ENCODE peak calls at places on chromosomes 16 and 17, in ten cellular contexts. One of them, this sample, is unnamed.
A peak's percentile ranks its signal among the peaks of the same experiment; 100 is the strongest.

GRCh38 chr17:37737081-37737480 is 7.8 kb downstream of the HNF1B start:
- DNase-seq in AG04450: no peak
- DNase-seq in NCI-H2029 treated with DMSO at 0.1 percent for 48 hours: no peak
- DNase-seq in activated naive CD4-positive, alpha-beta T cell: no peak
- DNase-seq in stimulated activated CD8-positive, alpha-beta memory T cell treated with anti-CD3 and anti-CD28 coated beads, Interleukin-2, amount 100 ng/mL, for 48 hours: no peak
- DNase-seq in CD8-positive, alpha-beta memory T cell: no peak
- DNase-seq in osteoblast: no peak
- DNase-seq in neural crest cell: no peak
- DNase-seq in 8988T: no peak
- DNase-seq in NCI-H82: peak; percentile 26
- DNase-seq in this sample: no peak

GRCh38 chr16:22417019-22417418 is 42.6 kb upstream of the CDR2 start:
- DNase-seq in neural crest cell: no peak
- DNase-seq in NCI-H2029 treated with DMSO at 0.1 percent for 48 hours: no peak
- DNase-seq in activated naive CD4-positive, alpha-beta T cell: no peak
- DNase-seq in CD8-positive, alpha-beta memory T cell: no peak
- DNase-seq in AG04450: no peak
- DNase-seq in stimulated activated CD8-positive, alpha-beta memory T cell treated with anti-CD3 and anti-CD28 coated beads, Interleukin-2, amount 100 ng/mL, for 48 hours: no peak
- DNase-seq in NCI-H82: peak; percentile 27
- DNase-seq in osteoblast: no peak
- DNase-seq in 8988T: no peak
- DNase-seq in this sample: no peak

GRCh38 chr16:23505942-23506605 is 4.2 kb downstream of the GGA2 start:
- DNase-seq in NCI-H2029 treated with DMSO at 0.1 percent for 48 hours: no peak
- DNase-seq in NCI-H82: no peak
- DNase-seq in osteoblast: no peak
- DNase-seq in neural crest cell: no peak
- DNase-seq in 8988T: no peak
- DNase-seq in activated naive CD4-positive, alpha-beta T cell: no peak
- DNase-seq in stimulated activated CD8-positive, alpha-beta memory T cell treated with anti-CD3 and anti-CD28 coated beads, Interleukin-2, amount 100 ng/mL, for 48 hours: no peak
- DNase-seq in CD8-positive, alpha-beta memory T cell: no peak
- DNase-seq in AG04450: no peak
- DNase-seq in this sample: no peak

GRCh38 chr17:78933025-78933958 is 8.1 kb upstream of the TIMP2 start:
- DNase-seq in neural crest cell: no peak
- DNase-seq in activated naive CD4-positive, alpha-beta T cell: no peak
- DNase-seq in NCI-H82: peak; percentile 40
- DNase-seq in stimulated activated CD8-positive, alpha-beta memory T cell treated with anti-CD3 and anti-CD28 coated beads, Interleukin-2, amount 100 ng/mL, for 48 hours: peak; percentile 20
- DNase-seq in osteoblast: peak; percentile 99
- DNase-seq in CD8-positive, alpha-beta memory T cell: no peak
- DNase-seq in 8988T: peak; percentile 83
- DNase-seq in NCI-H2029 treated with DMSO at 0.1 percent for 48 hours: no peak
- DNase-seq in AG04450: peak; percentile 94
- DNase-seq in this sample: peak; percentile 89

GRCh38 chr16:28981517-28981916 is 3.3 kb upstream of the LAT start:
- DNase-seq in NCI-H2029 treated with DMSO at 0.1 percent for 48 hours: no peak
- DNase-seq in osteoblast: peak; percentile 42
- DNase-seq in activated naive CD4-positive, alpha-beta T cell: no peak
- DNase-seq in AG04450: no peak
- DNase-seq in CD8-positive, alpha-beta memory T cell: no peak
- DNase-seq in 8988T: peak; percentile 58
- DNase-seq in NCI-H82: peak; percentile 73
- DNase-seq in neural crest cell: peak; percentile 37
- DNase-seq in stimulated activated CD8-positive, alpha-beta memory T cell treated with anti-CD3 and anti-CD28 coated beads, Interleukin-2, amount 100 ng/mL, for 48 hours: peak; percentile 62
- DNase-seq in this sample: no peak

GRCh38 chr17:44362964-44363612 is 565 bp downstream of the FAM171A2 start:
- DNase-seq in neural crest cell: no peak
- DNase-seq in NCI-H82: peak; percentile 65
- DNase-seq in osteoblast: peak; percentile 98
- DNase-seq in NCI-H2029 treated with DMSO at 0.1 percent for 48 hours: no peak
- DNase-seq in CD8-positive, alpha-beta memory T cell: no peak
- DNase-seq in AG04450: no peak
- DNase-seq in 8988T: no peak
- DNase-seq in activated naive CD4-positive, alpha-beta T cell: peak; percentile 12
- DNase-seq in stimulated activated CD8-positive, alpha-beta memory T cell treated with anti-CD3 and anti-CD28 coated beads, Interleukin-2, amount 100 ng/mL, for 48 hours: no peak
- DNase-seq in this sample: no peak

GRCh38 chr16:50546125-50546524 is 2.1 kb upstream of the NKD1 start:
- DNase-seq in AG04450: no peak
- DNase-seq in neural crest cell: no peak
- DNase-seq in 8988T: no peak
- DNase-seq in CD8-positive, alpha-beta memory T cell: no peak
- DNase-seq in activated naive CD4-positive, alpha-beta T cell: no peak
- DNase-seq in stimulated activated CD8-positive, alpha-beta memory T cell treated with anti-CD3 and anti-CD28 coated beads, Interleukin-2, amount 100 ng/mL, for 48 hours: no peak
- DNase-seq in osteoblast: no peak
- DNase-seq in NCI-H2029 treated with DMSO at 0.1 percent for 48 hours: no peak
- DNase-seq in NCI-H82: no peak
- DNase-seq in this sample: no peak

GRCh38 chr16:85231959-85232358 is 119.7 kb upstream of the CIBAR2 start:
- DNase-seq in CD8-positive, alpha-beta memory T cell: no peak
- DNase-seq in neural crest cell: no peak
- DNase-seq in osteoblast: peak; percentile 98
- DNase-seq in activated naive CD4-positive, alpha-beta T cell: no peak
- DNase-seq in NCI-H82: no peak
- DNase-seq in AG04450: no peak
- DNase-seq in 8988T: no peak
- DNase-seq in stimulated activated CD8-positive, alpha-beta memory T cell treated with anti-CD3 and anti-CD28 coated beads, Interleukin-2, amount 100 ng/mL, for 48 hours: no peak
- DNase-seq in NCI-H2029 treated with DMSO at 0.1 percent for 48 hours: no peak
- DNase-seq in this sample: no peak

GRCh38 chr16:70632273-70632672 is 14.1 kb upstream of the IL34 start:
- DNase-seq in activated naive CD4-positive, alpha-beta T cell: no peak
- DNase-seq in NCI-H2029 treated with DMSO at 0.1 percent for 48 hours: no peak
- DNase-seq in NCI-H82: no peak
- DNase-seq in stimulated activated CD8-positive, alpha-beta memory T cell treated with anti-CD3 and anti-CD28 coated beads, Interleukin-2, amount 100 ng/mL, for 48 hours: no peak
- DNase-seq in 8988T: no peak
- DNase-seq in AG04450: no peak
- DNase-seq in osteoblast: no peak
- DNase-seq in neural crest cell: no peak
- DNase-seq in CD8-positive, alpha-beta memory T cell: no peak
- DNase-seq in this sample: no peak

GRCh38 chr16:1533443-1533951 is at the start of gene TMEM204:
- DNase-seq in stimulated activated CD8-positive, alpha-beta memory T cell treated with anti-CD3 and anti-CD28 coated beads, Interleukin-2, amount 100 ng/mL, for 48 hours: no peak
- DNase-seq in NCI-H2029 treated with DMSO at 0.1 percent for 48 hours: no peak
- DNase-seq in AG04450: peak; percentile 32
- DNase-seq in activated naive CD4-positive, alpha-beta T cell: peak; percentile 51
- DNase-seq in NCI-H82: no peak
- DNase-seq in 8988T: no peak
- DNase-seq in neural crest cell: no peak
- DNase-seq in osteoblast: peak; percentile 97
- DNase-seq in CD8-positive, alpha-beta memory T cell: peak; percentile 67
- DNase-seq in this sample: peak; percentile 22

GRCh38 chr17:3475812-3476686 is at the start of gene ASPA:
- DNase-seq in NCI-H82: no peak
- DNase-seq in osteoblast: no peak
- DNase-seq in 8988T: no peak
- DNase-seq in NCI-H2029 treated with DMSO at 0.1 percent for 48 hours: no peak
- DNase-seq in CD8-positive, alpha-beta memory T cell: no peak
- DNase-seq in activated naive CD4-positive, alpha-beta T cell: no peak
- DNase-seq in neural crest cell: no peak
- DNase-seq in stimulated activated CD8-positive, alpha-beta memory T cell treated with anti-CD3 and anti-CD28 coated beads, Interleukin-2, amount 100 ng/mL, for 48 hours: no peak
- DNase-seq in AG04450: no peak
- DNase-seq in this sample: no peak

GRCh38 chr16:67943619-67944503 is at the start of gene LCAT:
- DNase-seq in NCI-H2029 treated with DMSO at 0.1 percent for 48 hours: no peak
- DNase-seq in NCI-H82: no peak
- DNase-seq in stimulated activated CD8-positive, alpha-beta memory T cell treated with anti-CD3 and anti-CD28 coated beads, Interleukin-2, amount 100 ng/mL, for 48 hours: no peak
- DNase-seq in CD8-positive, alpha-beta memory T cell: no peak
- DNase-seq in AG04450: no peak
- DNase-seq in osteoblast: peak; percentile 93
- DNase-seq in activated naive CD4-positive, alpha-beta T cell: no peak
- DNase-seq in neural crest cell: no peak
- DNase-seq in 8988T: no peak
- DNase-seq in this sample: no peak

GRCh38 chr17:79377230-79377790 is 233.5 kb downstream of the RBFOX3 start:
- DNase-seq in CD8-positive, alpha-beta memory T cell: no peak
- DNase-seq in NCI-H82: no peak
- DNase-seq in neural crest cell: no peak
- DNase-seq in 8988T: no peak
- DNase-seq in AG04450: no peak
- DNase-seq in NCI-H2029 treated with DMSO at 0.1 percent for 48 hours: no peak
- DNase-seq in osteoblast: no peak
- DNase-seq in stimulated activated CD8-positive, alpha-beta memory T cell treated with anti-CD3 and anti-CD28 coated beads, Interleukin-2, amount 100 ng/mL, for 48 hours: no peak
- DNase-seq in activated naive CD4-positive, alpha-beta T cell: no peak
- DNase-seq in this sample: no peak

GRCh38 chr17:40362696-40363479 is 1.6 kb downstream of the GJD3 start:
- DNase-seq in stimulated activated CD8-positive, alpha-beta memory T cell treated with anti-CD3 and anti-CD28 coated beads, Interleukin-2, amount 100 ng/mL, for 48 hours: peak; percentile 84
- DNase-seq in activated naive CD4-positive, alpha-beta T cell: peak; percentile 76
- DNase-seq in 8988T: peak; percentile 95
- DNase-seq in NCI-H2029 treated with DMSO at 0.1 percent for 48 hours: peak; percentile 11
- DNase-seq in neural crest cell: peak; percentile 74
- DNase-seq in CD8-positive, alpha-beta memory T cell: peak; percentile 70
- DNase-seq in osteoblast: peak; percentile 99
- DNase-seq in AG04450: no peak
- DNase-seq in NCI-H82: peak; percentile 82
- DNase-seq in this sample: peak; percentile 58

GRCh38 chr16:2968368-2968737 is 795 bp upstream of the PAQR4 start:
- DNase-seq in stimulated activated CD8-positive, alpha-beta memory T cell treated with anti-CD3 and anti-CD28 coated beads, Interleukin-2, amount 100 ng/mL, for 48 hours: no peak
- DNase-seq in AG04450: no peak
- DNase-seq in NCI-H82: peak; percentile 82
- DNase-seq in neural crest cell: no peak
- DNase-seq in activated naive CD4-positive, alpha-beta T cell: no peak
- DNase-seq in NCI-H2029 treated with DMSO at 0.1 percent for 48 hours: no peak
- DNase-seq in osteoblast: no peak
- DNase-seq in 8988T: no peak
- DNase-seq in CD8-positive, alpha-beta memory T cell: no peak
- DNase-seq in this sample: no peak

GRCh38 chr17:32516450-32516849 is 29.7 kb downstream of the CDK5R1 start:
- DNase-seq in NCI-H82: peak; percentile 91
- DNase-seq in neural crest cell: no peak
- DNase-seq in CD8-positive, alpha-beta memory T cell: no peak
- DNase-seq in AG04450: no peak
- DNase-seq in NCI-H2029 treated with DMSO at 0.1 percent for 48 hours: no peak
- DNase-seq in 8988T: no peak
- DNase-seq in stimulated activated CD8-positive, alpha-beta memory T cell treated with anti-CD3 and anti-CD28 coated beads, Interleukin-2, amount 100 ng/mL, for 48 hours: no peak
- DNase-seq in osteoblast: no peak
- DNase-seq in activated naive CD4-positive, alpha-beta T cell: no peak
- DNase-seq in this sample: no peak

GRCh38 chr17:17663160-17664072 is 17.8 kb upstream of the RAI1 start:
- DNase-seq in neural crest cell: peak; percentile 61
- DNase-seq in CD8-positive, alpha-beta memory T cell: peak; percentile 75
- DNase-seq in AG04450: peak; percentile 92
- DNase-seq in activated naive CD4-positive, alpha-beta T cell: peak; percentile 63
- DNase-seq in osteoblast: peak; percentile 100
- DNase-seq in 8988T: no peak
- DNase-seq in stimulated activated CD8-positive, alpha-beta memory T cell treated with anti-CD3 and anti-CD28 coated beads, Interleukin-2, amount 100 ng/mL, for 48 hours: peak; percentile 78
- DNase-seq in NCI-H2029 treated with DMSO at 0.1 percent for 48 hours: no peak
- DNase-seq in NCI-H82: peak; percentile 95
- DNase-seq in this sample: peak; percentile 89

This sample was measured in amniotic stem cell.